ENCODE peak calls at places on chromosomes 2 and 18, in seven cellular contexts. S is activated naive CD4-positive, alpha-beta T cell treated with anti-CD3 and anti-CD28 coated beads, Interleukin-2, amount 10 ng/mL, durations not matched to agents 7 days and 5 days; B is COR-L47; O is GM12891; G is T-helper 2 cell; I is stimulated activated CD8-positive, alpha-beta memory T cell treated with anti-CD3 and anti-CD28 coated beads, Interleukin-4, amount 100 ng/mL, for 24 hours; X is activated T-cell treated with anti-CD3 and anti-CD28 coated beads for 1 hour. C is an unnamed sample.

GRCh38 chr2:47686018-47686417 is 96.9 kb upstream of the MSH6 start:
- DNase-seq in S (no peak), B (no peak), O (no peak), G (no peak), I (no peak), X (no peak), C (no peak)

GRCh38 chr2:173300458-173300857 is 54.2 kb upstream of the CDCA7 start:
- DNase-seq in S (no peak), B (no peak), O (no peak), G (no peak), I (no peak), X (no peak), C (no peak)

GRCh38 chr2:172080641-172081230 is 4.6 kb upstream of the DLX1 start:
- DNase-seq in S (no peak), B (no peak), O (no peak), G (no peak), I (no peak), X (no peak), C (no peak)

GRCh38 chr2:123606631-123607030 is 418.5 kb upstream of the CNTNAP5 start:
- DNase-seq in S (no peak), B (no peak), O (no peak), G (no peak), I (no peak), X (no peak), C (no peak)

GRCh38 chr18:75244914-75245313 is 34.3 kb downstream of the TSHZ1 start:
- DNase-seq in S (no peak), B (no peak), O (no peak), G (no peak), I (no peak), X (no peak), C (no peak)

GRCh38 chr2:117536139-117536538 is 278.4 kb upstream of the DDX18 start:
- DNase-seq in S (no peak), B (no peak), O (no peak), G (no peak), I (no peak), X (no peak), C (no peak)

GRCh38 chr2:217433522-217433921 is 569.3 kb downstream of the TNS1 start:
- DNase-seq in S (no peak), B (no peak), O (no peak), G (no peak), I (no peak), X (no peak), C (no peak)

GRCh38 chr2:100881629-100882028 is 61.7 kb downstream of the NPAS2 start:
- DNase-seq in S (no peak), B (no peak), O (no peak), G (no peak), I (no peak), X (no peak), C (no peak)

GRCh38 chr2:161208527-161209139 is 48.4 kb downstream of the TANK start:
- DNase-seq in S (no peak), B (no peak), O (no peak), G (no peak), I (no peak), X (no peak), C (no peak)

GRCh38 chr18:48829443-48830149 is 121.2 kb downstream of the SMAD7 start:
- DNase-seq in S (no peak), B (peak; percentile 36), O (no peak), G (no peak), I (no peak), X (no peak), C (no peak)

GRCh38 chr2:175373729-175374128 is 192.2 kb upstream of the ATP5MC3 start:
- DNase-seq in S (no peak), B (no peak), O (no peak), G (no peak), I (no peak), X (no peak), C (no peak)